ENCODE peak calls at places on chromosomes 16 and 17, in five cellular contexts. S, D, I, W and K are unnamed samples.

GRCh38 chr17:66436643-66437042 is 134.2 kb downstream of the PRKCA start:
- DNase-seq in S (no peak), D (no peak), I (no peak), W (no peak), K (no peak)

GRCh38 chr17:7307686-7308624 is 527 bp downstream of the EIF5A start:
- DNase-seq in S (no peak), D (no peak), I (no peak), W (peak), K (peak)

GRCh38 chr17:35879748-35880654 is at the start of gene CCL5:
- DNase-seq in S (no peak), D (peak), I (no peak), W (no peak), K (peak)

GRCh38 chr17:35900280-35900679 is 20.1 kb upstream of the CCL5 start:
- DNase-seq in S (no peak), D (no peak), I (no peak), W (no peak), K (no peak)

GRCh38 chr17:6532441-6532885 is 23.9 kb downstream of the PITPNM3 start:
- DNase-seq in S (no peak), D (no peak), I (no peak), W (no peak), K (no peak)

GRCh38 chr17:3019761-3020160 is 43.6 kb downstream of the OR1D5 start:
- DNase-seq in S (no peak), D (no peak), I (no peak), W (no peak), K (no peak)

GRCh38 chr17:7841622-7842379 is 7.8 kb downstream of the KDM6B start:
- DNase-seq in S (peak), D (peak), I (peak), W (peak), K (peak)

GRCh38 chr16:12111819-12112218 is 135.3 kb downstream of the SNX29 start:
- DNase-seq in S (no peak), D (no peak), I (no peak), W (no peak), K (no peak)

GRCh38 chr17:64741038-64741641 is 79.0 kb upstream of the SMURF2 start:
- DNase-seq in S (no peak), D (no peak), I (no peak), W (peak), K (no peak)

GRCh38 chr16:46871587-46871986 is 12.6 kb upstream of the GPT2 start:
- DNase-seq in S (no peak), D (no peak), I (no peak), W (no peak), K (no peak)

GRCh38 chr17:17751489-17751995 is 70.3 kb downstream of the RAI1 start:
- DNase-seq in S (no peak), D (peak), I (no peak), W (no peak), K (no peak)

GRCh38 chr16:75938818-75939217 is 212.5 kb upstream of the CPHXL start:
- DNase-seq in S (no peak), D (no peak), I (no peak), W (no peak), K (no peak)

GRCh38 chr17:14926526-14927122 is 338.5 kb downstream of the PMP22 start:
- DNase-seq in S (no peak), D (peak), I (no peak), W (no peak), K (no peak)

GRCh38 chr16:57999366-57999970 is 1.0 kb downstream of the ZNF319 start:
- DNase-seq in S (no peak), D (peak), I (no peak), W (no peak), K (no peak)

GRCh38 chr17:20914658-20915057 is 128.2 kb downstream of the USP22 start:
- DNase-seq in S (no peak), D (no peak), I (no peak), W (no peak), K (no peak)

GRCh38 chr16:3980311-3981111 is 100.0 kb upstream of the CREBBP start:
- DNase-seq in S (no peak), D (no peak), I (no peak), W (no peak), K (no peak)

GRCh38 chr17:17906418-17907215 is 65.6 kb downstream of the TOM1L2 start:
- DNase-seq in S (no peak), D (no peak), I (no peak), W (no peak), K (no peak)

GRCh38 chr17:9002610-9003354 is 18.5 kb upstream of the NTN1 start:
- DNase-seq in S (no peak), D (no peak), I (no peak), W (no peak), K (peak)

GRCh38 chr17:29115906-29116651 is 64.1 kb downstream of the MYO18A start:
- DNase-seq in S (no peak), D (no peak), I (peak), W (no peak), K (no peak)

GRCh38 chr17:67679225-67679624 is 38.5 kb upstream of the NOL11 start:
- DNase-seq in S (no peak), D (no peak), I (no peak), W (no peak), K (no peak)

GRCh38 chr16:88527186-88527936 is 42.8 kb upstream of the ZC3H18 start:
- DNase-seq in S (no peak), D (peak), I (peak), W (no peak), K (peak)

GRCh38 chr17:55693244-55694216 is 29.1 kb downstream of the TMEM100 start:
- DNase-seq in S (no peak), D (no peak), I (no peak), W (no peak), K (no peak)

GRCh38 chr16:24635900-24636610 is 93.4 kb upstream of the TNRC6A start:
- DNase-seq in S (peak), D (peak), I (no peak), W (peak), K (no peak)

GRCh38 chr17:82271401-82271800 is 2.1 kb downstream of the CSNK1D start:
- DNase-seq in S (no peak), D (no peak), I (no peak), W (no peak), K (no peak)

GRCh38 chr16:79776243-79776884 is 175.8 kb upstream of the MAF start:
- DNase-seq in S (peak), D (no peak), I (no peak), W (no peak), K (no peak)

GRCh38 chr17:45867171-45867570 is 22.5 kb downstream of the SPPL2C start:
- DNase-seq in S (no peak), D (no peak), I (no peak), W (no peak), K (no peak)

GRCh38 chr17:987931-988330 is 8.4 kb upstream of the NXN start:
- DNase-seq in S (no peak), D (no peak), I (no peak), W (no peak), K (no peak)

GRCh38 chr17:57947369-57947768 is 7.8 kb downstream of the CUEDC1 start:
- DNase-seq in S (no peak), D (no peak), I (no peak), W (no peak), K (no peak)

GRCh38 chr16:11200523-11201063 is 55.4 kb downstream of the SOCS1 start:
- DNase-seq in S (no peak), D (no peak), I (no peak), W (no peak), K (no peak)

GRCh38 chr16:30122621-30123160 is 329 bp downstream of the MAPK3 start:
- DNase-seq in S (no peak), D (no peak), I (peak), W (no peak), K (peak)

GRCh38 chr17:67575325-67575724 is 142.4 kb upstream of the NOL11 start:
- DNase-seq in S (peak), D (no peak), I (no peak), W (no peak), K (no peak)

GRCh38 chr17:72031219-72031906 is 89.5 kb upstream of the SOX9 start:
- DNase-seq in S (no peak), D (no peak), I (no peak), W (no peak), K (no peak)

GRCh38 chr17:60471451-60471850 is 49.2 kb downstream of the CHCT1 start:
- DNase-seq in S (no peak), D (no peak), I (no peak), W (no peak), K (no peak)

GRCh38 chr17:60472449-60472848 is 50.2 kb downstream of the CHCT1 start:
- DNase-seq in S (no peak), D (no peak), I (no peak), W (no peak), K (no peak)

GRCh38 chr17:60468371-60468770 is 46.1 kb downstream of the CHCT1 start:
- DNase-seq in S (no peak), D (no peak), I (no peak), W (no peak), K (no peak)

GRCh38 chr17:60473788-60474187 is 51.5 kb downstream of the CHCT1 start:
- DNase-seq in S (no peak), D (no peak), I (no peak), W (no peak), K (no peak)
- TF ChIP-seq CTCF in S (no peak), D (no peak), I (no peak), W (no peak), K (no peak)

GRCh38 chr17:68776451-68776850 is 175.3 kb upstream of the FAM20A start:
- DNase-seq in S (no peak), D (no peak), I (no peak), W (no peak), K (no peak)

GRCh38 chr17:68768804-68769203 is 167.6 kb upstream of the FAM20A start:
- DNase-seq in S (no peak), D (no peak), I (no peak), W (no peak), K (no peak)

GRCh38 chr17:68775338-68775737 is 174.2 kb upstream of the FAM20A start:
- DNase-seq in S (no peak), D (no peak), I (no peak), W (no peak), K (no peak)

GRCh38 chr17:68775969-68776368 is 174.8 kb upstream of the FAM20A start:
- DNase-seq in S (no peak), D (no peak), I (no peak), W (no peak), K (no peak)

DNA sequence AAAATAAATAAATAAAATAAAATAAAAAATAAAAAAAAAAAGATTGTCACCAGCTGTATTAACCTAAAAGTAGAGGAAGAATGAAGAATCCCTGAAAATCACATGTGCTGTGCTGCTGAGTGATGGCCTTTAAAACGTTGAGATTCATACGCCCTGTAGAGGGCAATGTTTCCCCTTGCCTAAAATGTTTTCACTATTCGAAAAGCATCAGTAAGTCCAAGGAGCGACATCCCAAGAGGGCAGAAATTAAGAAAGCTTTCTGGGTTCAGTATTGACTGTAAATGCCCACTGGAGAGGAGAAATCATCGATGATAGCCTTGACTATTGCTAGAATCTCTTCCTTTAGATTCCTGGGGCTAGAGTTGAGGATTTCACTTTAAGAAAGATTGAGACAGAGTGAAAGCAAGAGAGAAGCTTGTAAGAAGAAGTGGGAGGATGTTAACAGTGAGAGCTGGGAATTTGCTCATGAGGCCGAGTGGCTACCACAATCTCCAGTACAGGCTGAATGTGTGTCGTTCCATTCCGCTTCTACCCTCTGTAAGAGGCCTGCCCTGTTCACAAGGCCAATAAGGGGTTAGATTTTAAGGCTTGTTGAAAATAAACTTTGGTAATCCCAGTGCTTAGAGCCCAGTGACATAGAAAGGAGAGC is 170.8 kb upstream of the FAM20A start:
- DNase-seq in S (no peak), D (no peak), I (no peak), W (no peak), K (no peak)
- TF ChIP-seq CTCF in S (peak), D (peak), I (peak), W (peak), K (peak)

GRCh38 chr17:79461041-79461440 is 149.8 kb downstream of the RBFOX3 start:
- DNase-seq in S (no peak), D (no peak), I (no peak), W (no peak), K (no peak)
- TF ChIP-seq CTCF in S (no peak), D (no peak), I (no peak), W (no peak), K (no peak)

GRCh38 chr17:73987395-73987794 is 216.1 kb upstream of the RPL38 start:
- DNase-seq in S (no peak), D (no peak), I (no peak), W (no peak), K (no peak)

GRCh38 chr17:73985466-73986015 is 217.9 kb upstream of the RPL38 start:
- DNase-seq in S (no peak), D (no peak), I (no peak), W (no peak), K (no peak)

GRCh38 chr17:73983623-73984410 is 219.7 kb upstream of the RPL38 start:
- DNase-seq in S (no peak), D (no peak), I (no peak), W (no peak), K (no peak)

GRCh38 chr17:73986641-73987177 is 216.8 kb upstream of the RPL38 start:
- DNase-seq in S (no peak), D (no peak), I (no peak), W (no peak), K (no peak)

DNA sequence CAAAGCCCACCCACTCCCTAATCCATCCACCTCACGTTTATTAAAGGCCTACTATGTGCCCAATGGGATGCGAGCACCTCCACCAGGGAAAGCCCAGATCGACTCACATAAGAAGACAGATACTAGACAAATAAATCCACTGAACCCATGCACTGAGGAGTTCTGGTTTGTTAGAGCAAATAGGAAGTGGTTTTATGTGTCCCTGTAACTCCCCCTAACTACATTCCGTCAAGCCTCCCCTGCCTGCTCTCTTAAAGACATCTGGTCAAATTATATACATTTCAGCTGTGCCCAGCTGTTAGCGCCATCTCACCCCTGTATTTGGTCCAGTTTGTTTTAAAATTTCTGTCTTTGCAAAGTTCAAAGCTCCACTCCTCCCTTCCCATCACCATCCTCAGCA is 218.5 kb upstream of the RPL38 start:
- DNase-seq in S (no peak), D (no peak), I (no peak), W (no peak), K (no peak)
- TF ChIP-seq CTCF in S (no peak), D (no peak), I (no peak), W (no peak), K (no peak)

GRCh38 chr16:1543085-1543896 is 9.8 kb downstream of the TMEM204 start:
- DNase-seq in S (peak), D (peak), I (no peak), W (peak), K (no peak)
- TF ChIP-seq CTCF in S (peak), D (no peak), I (no peak), W (no peak), K (no peak)

DNA sequence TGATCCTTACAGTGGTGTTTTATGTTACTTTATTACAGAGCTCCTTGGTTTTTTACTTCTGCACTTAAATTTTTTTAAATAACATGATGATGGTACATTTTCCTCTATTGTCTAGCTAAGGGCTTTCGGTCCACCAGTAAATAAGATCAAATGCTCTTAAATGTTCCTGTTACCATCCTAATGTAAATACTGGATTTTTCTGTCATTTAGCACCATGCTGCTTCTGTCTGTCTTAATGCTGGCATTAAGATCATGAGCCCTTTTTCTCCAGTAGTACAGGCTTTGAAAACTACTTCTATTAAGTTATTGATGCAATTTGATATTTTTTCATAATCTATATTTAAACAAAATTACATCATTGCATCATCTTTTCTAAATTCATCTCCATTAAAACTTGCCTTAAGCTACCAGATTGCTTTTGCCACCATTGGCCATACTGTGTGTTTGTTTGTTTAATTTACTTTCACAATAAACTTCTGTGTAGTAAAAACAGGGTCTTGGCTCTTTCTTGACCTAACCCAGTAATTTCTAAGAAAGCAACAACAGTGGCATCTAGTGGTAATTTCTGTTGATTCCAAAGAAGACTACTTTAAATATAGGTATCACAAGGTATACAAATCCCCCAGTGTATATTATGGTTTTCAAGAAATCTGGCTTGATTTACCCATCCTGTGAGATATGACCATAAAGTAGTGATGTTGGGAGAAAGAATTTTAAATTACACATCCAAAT is 9.0 kb upstream of the PHAF1 start:
- DNase-seq in S (no peak), D (no peak), I (no peak), W (no peak), K (no peak)
- TF ChIP-seq CTCF in S (peak), D (peak), I (no peak), W (no peak), K (no peak)

DNA sequence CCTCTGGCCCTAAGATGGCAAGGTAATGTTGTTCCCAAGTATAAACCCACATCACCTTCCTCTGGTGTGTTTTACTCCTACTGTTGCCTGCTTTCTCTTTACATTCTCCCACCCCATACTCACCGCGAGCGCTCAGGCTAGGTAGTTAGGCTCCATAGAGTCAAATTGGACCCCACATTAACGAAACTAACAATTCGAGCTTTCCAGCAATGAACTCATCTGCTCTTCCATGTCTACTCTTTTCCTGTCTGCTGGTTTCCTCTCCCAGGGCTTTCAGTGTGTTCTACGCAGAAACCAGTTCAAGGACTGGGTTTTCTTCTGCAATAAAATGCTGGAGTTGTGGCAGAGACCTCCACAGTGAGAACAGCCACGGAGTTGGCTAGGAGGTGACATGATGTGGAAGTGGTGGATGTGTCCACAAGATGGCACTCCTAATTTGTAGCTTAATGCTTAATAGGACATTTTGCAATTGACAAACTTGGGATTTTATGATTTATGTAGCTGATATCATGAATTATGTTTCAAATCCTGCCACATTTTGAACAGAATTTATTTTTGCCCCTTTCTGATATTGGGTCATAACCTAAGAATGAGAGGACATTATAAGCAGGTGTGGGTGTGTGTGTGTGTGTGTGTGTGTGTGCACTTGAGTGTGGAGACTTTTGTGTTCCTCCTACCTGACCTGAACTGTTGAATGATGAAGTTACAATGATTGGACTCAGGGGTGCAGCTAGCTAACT is 2.2 kb upstream of the UQCRC2 start:
- DNase-seq in S (no peak), D (no peak), I (no peak), W (no peak), K (no peak)
- TF ChIP-seq CTCF in S (peak), D (peak), I (no peak), W (peak), K (no peak)

DNA sequence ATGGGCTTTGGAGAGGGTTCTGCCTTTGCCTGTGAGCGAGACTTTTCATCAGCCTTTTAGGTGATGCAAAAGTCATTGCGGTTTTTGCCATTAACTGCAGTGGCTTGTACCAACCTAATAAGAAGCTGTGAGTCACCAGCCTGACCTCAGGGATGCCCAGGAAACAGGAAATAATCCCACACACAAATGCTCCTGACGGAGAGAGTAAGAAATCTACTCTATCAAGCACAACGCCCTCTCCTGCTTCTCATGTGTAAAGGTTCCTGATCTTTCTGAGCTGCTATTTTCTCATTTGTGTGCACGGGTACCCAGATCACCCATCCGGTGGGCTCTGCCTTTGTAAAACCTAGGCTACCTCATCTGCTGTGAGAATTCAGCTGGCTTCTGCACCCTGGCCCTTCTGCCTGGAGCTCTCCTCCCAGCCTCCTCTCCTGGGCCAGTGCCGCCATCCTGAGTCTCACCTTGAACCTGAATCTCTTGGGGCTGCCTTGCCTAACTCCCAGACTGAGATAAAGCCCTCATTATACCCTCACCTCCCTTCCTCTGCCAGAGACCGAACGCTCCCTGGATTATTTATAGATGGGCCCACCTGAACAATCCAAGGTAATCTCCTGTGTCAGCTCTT is 299.7 kb downstream of the C16orf95 start:
- DNase-seq in S (peak), D (no peak), I (peak), W (no peak), K (no peak)
- TF ChIP-seq CTCF in S (peak), D (peak), I (no peak), W (no peak), K (no peak)